ENCODE peak calls at places on chromosomes 6 and 20, in four cellular contexts. One of them, this sample, is unnamed.

GRCh38 chr6:16184129-16184528 is 54.3 kb upstream of the GMPR start:
- DNase-seq in K562: no peak
- DNase-seq in GM23338: peak; percentile 43
- DNase-seq in MM.1S: peak; percentile 40
- DNase-seq in this sample: no peak

GRCh38 chr6:108526739-108527174 is 34.0 kb upstream of the FOXO3 start:
- DNase-seq in GM23338: peak; percentile 80
- DNase-seq in K562: peak; percentile 46
- DNase-seq in MM.1S: peak; percentile 41
- DNase-seq in this sample: peak; percentile 42

GRCh38 chr6:167398214-167399050 is 73.5 kb downstream of the TTLL2 start:
- DNase-seq in GM23338: peak; percentile 0
- DNase-seq in K562: no peak
- DNase-seq in MM.1S: no peak
- DNase-seq in this sample: no peak

GRCh38 chr20:47502801-47503239 is 1.1 kb downstream of the NCOA3 start:
- DNase-seq in GM23338: peak; percentile 44
- DNase-seq in K562: no peak
- DNase-seq in MM.1S: peak; percentile 68
- DNase-seq in this sample: peak; percentile 15

GRCh38 chr6:69026243-69026642 is 391.2 kb downstream of the ADGRB3 start:
- DNase-seq in K562: no peak
- DNase-seq in MM.1S: no peak
- DNase-seq in GM23338: no peak
- DNase-seq in this sample: no peak

GRCh38 chr6:82040405-82041221 is 206.9 kb downstream of the IBTK start:
- DNase-seq in K562: no peak
- DNase-seq in GM23338: peak; percentile 79
- DNase-seq in MM.1S: peak; percentile 47
- DNase-seq in this sample: peak; percentile 26

GRCh38 chr6:90079555-90080490 is 185.6 kb downstream of the GJA10 start:
- DNase-seq in GM23338: no peak
- DNase-seq in K562: no peak
- DNase-seq in MM.1S: no peak
- DNase-seq in this sample: no peak

GRCh38 chr20:50690979-50691584 is at the start of gene RIPOR3:
- DNase-seq in MM.1S: no peak
- DNase-seq in GM23338: peak; percentile 64
- DNase-seq in K562: peak; percentile 82
- DNase-seq in this sample: peak; percentile 4

GRCh38 chr6:115945806-115946205 is 114.9 kb downstream of the FRK start:
- DNase-seq in GM23338: no peak
- DNase-seq in K562: no peak
- DNase-seq in MM.1S: no peak
- DNase-seq in this sample: peak; percentile 12

GRCh38 chr6:151014404-151015150 is 149.1 kb downstream of the MTHFD1L start:
- DNase-seq in MM.1S: peak; percentile 42
- DNase-seq in GM23338: peak; percentile 84
- DNase-seq in K562: peak; percentile 72
- DNase-seq in this sample: peak; percentile 60

GRCh38 chr20:20138301-20139064 is 86.2 kb downstream of the CFAP61 start:
- DNase-seq in MM.1S: no peak
- DNase-seq in GM23338: no peak
- DNase-seq in K562: no peak
- DNase-seq in this sample: no peak

GRCh38 chr6:89895273-89895874 is 1.1 kb downstream of the GJA10 start:
- DNase-seq in GM23338: peak; percentile 84
- DNase-seq in K562: no peak
- DNase-seq in MM.1S: no peak
- DNase-seq in this sample: no peak

GRCh38 chr6:84449220-84449619 is 221.8 kb upstream of the CEP162 start:
- DNase-seq in K562: no peak
- DNase-seq in MM.1S: no peak
- DNase-seq in GM23338: no peak
- DNase-seq in this sample: no peak
- H2AFZ ChIP-seq in K562: no peak overlapping the region
- H2AFZ ChIP-seq in MM.1S: no peak overlapping the region
- H2AFZ ChIP-seq in GM23338: peak overlapping the region; percentile 3
- H2AFZ ChIP-seq in this sample: no peak overlapping the region

DNA sequence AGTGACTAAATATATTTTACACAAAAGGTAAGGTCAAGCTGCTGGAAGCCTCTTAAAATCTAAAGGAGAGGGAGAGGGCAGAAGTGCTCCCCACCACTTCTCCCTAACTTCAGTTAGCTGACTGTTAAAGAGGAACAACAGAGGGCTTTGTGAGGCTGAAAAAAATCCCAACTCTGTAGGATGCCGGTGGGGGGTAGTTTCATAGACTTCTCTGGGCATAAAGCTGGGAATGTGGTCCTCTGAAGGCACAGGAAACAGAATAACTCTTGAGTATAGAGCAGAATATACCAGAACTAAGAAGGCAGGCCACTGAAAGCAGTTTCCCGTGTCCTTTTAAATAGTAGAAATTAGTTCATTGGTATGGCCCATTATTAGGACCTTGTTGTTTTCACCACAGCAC is 71.6 kb downstream of the KIF6 start:
- DNase-seq in K562: no peak
- DNase-seq in GM23338: peak; percentile 42
- DNase-seq in MM.1S: no peak
- DNase-seq in this sample: no peak
- H3K27ac ChIP-seq in K562: no peak overlapping the region
- H3K27ac ChIP-seq in GM23338: no peak overlapping the region
- H3K27ac ChIP-seq in MM.1S: no peak overlapping the region
- H3K27ac ChIP-seq in this sample: no peak overlapping the region

DNA sequence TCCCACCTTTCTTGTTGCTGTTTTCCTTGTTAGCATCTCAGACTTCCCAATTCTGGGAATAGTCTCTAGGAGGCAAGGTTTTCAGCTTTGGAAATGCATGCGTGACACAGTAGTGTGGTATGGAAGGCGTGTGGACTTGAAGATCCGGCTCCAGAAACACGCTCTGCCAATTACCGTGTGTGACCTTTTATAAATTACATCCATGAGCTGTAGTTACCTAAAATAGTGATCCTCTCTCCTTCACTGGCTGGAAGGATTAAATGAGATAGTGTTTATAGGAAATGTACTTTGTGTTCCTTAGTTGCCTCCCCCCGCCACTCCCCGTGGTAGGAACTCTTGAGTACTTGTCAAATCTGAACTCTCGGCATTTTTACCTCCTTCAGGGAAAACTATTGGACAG is 13.0 kb downstream of the E2F3 start:
- DNase-seq in MM.1S: no peak
- DNase-seq in GM23338: no peak
- DNase-seq in K562: no peak
- DNase-seq in this sample: no peak
- H4K20me1 ChIP-seq in MM.1S: peaks cover 26% of the 10 kb centered on the region
- H4K20me1 ChIP-seq in GM23338: peaks cover 93% of the 10 kb centered on the region
- H4K20me1 ChIP-seq in K562: peaks cover 56% of the 10 kb centered on the region
- H4K20me1 ChIP-seq in this sample: peaks cover 88% of the 10 kb centered on the region

GRCh38 chr20:1396702-1397101 is 3.8 kb upstream of the FKBP1A start:
- DNase-seq in GM23338: no peak
- DNase-seq in MM.1S: no peak
- DNase-seq in K562: no peak
- DNase-seq in this sample: no peak
- H2AFZ ChIP-seq in GM23338: no peak overlapping the region
- H2AFZ ChIP-seq in MM.1S: no peak overlapping the region
- H2AFZ ChIP-seq in K562: no peak overlapping the region
- H2AFZ ChIP-seq in this sample: no peak overlapping the region

This sample was measured in PC-9.